ENCODE peak calls at places on chromosomes 2 and 18, in ten cellular contexts. L, E, K, U, J, F, P, T, X and I are unnamed samples.

GRCh38 chr2:59713577-59713976 is 839.9 kb downstream of the BCL11A start:
- DNase-seq in L (no peak), E (no peak), K (no peak), U (no peak), J (no peak), F (no peak), P (no peak), T (no peak), X (no peak), I (no peak)

GRCh38 chr18:49059028-49059670 is 108.4 kb upstream of the SMAD7 start:
- DNase-seq in L (no peak), E (no peak), K (no peak), U (no peak), J (no peak), F (no peak), P (peak), T (peak), X (no peak), I (no peak)

GRCh38 chr2:205405752-205406151 is 276.5 kb upstream of the NRP2 start:
- DNase-seq in L (no peak), E (no peak), K (peak), U (no peak), J (peak), F (peak), P (no peak), T (peak), X (no peak), I (no peak)

GRCh38 chr2:156110890-156111289 is 221.6 kb downstream of the NR4A2 start:
- DNase-seq in L (no peak), E (no peak), K (no peak), U (no peak), J (no peak), F (no peak), P (peak), T (peak), X (peak), I (no peak)

GRCh38 chr2:75632091-75632704 is 14.4 kb upstream of the MRPL19 start:
- DNase-seq in L (no peak), E (no peak), K (peak), U (no peak), J (no peak), F (no peak), P (no peak), T (no peak), X (no peak), I (no peak)

GRCh38 chr18:49898421-49898820 is 85.1 kb upstream of the ACAA2 start:
- DNase-seq in L (peak), E (peak), K (peak), U (no peak), J (peak), F (peak), P (peak), T (peak), X (peak), I (no peak)

GRCh38 chr2:109242222-109242653 is 113.2 kb downstream of the SH3RF3 start:
- DNase-seq in L (no peak), E (no peak), K (peak), U (no peak), J (no peak), F (no peak), P (no peak), T (peak), X (no peak), I (no peak)

GRCh38 chr2:106956879-106957278 is 70.9 kb upstream of the ST6GAL2 start:
- DNase-seq in L (no peak), E (no peak), K (peak), U (no peak), J (peak), F (peak), P (no peak), T (peak), X (no peak), I (no peak)

GRCh38 chr2:125169022-125169763 is 1144.1 kb downstream of the CNTNAP5 start:
- DNase-seq in L (no peak), E (no peak), K (peak), U (no peak), J (peak), F (no peak), P (no peak), T (peak), X (no peak), I (no peak)

GRCh38 chr18:65288908-65289307 is 461.9 kb upstream of the CDH7 start:
- DNase-seq in L (no peak), E (no peak), K (no peak), U (no peak), J (no peak), F (no peak), P (no peak), T (no peak), X (no peak), I (no peak)

GRCh38 chr2:11678306-11678960 is 8.4 kb upstream of the NTSR2 start:
- DNase-seq in L (no peak), E (no peak), K (no peak), U (no peak), J (no peak), F (no peak), P (no peak), T (no peak), X (no peak), I (no peak)

GRCh38 chr2:132804045-132804444 is 134.0 kb upstream of the LYPD1 start:
- DNase-seq in L (no peak), E (no peak), K (peak), U (no peak), J (peak), F (peak), P (no peak), T (peak), X (no peak), I (no peak)

GRCh38 chr2:210541280-210541902 is 15.0 kb upstream of the CPS1 start:
- DNase-seq in L (no peak), E (no peak), K (no peak), U (no peak), J (no peak), F (no peak), P (no peak), T (no peak), X (no peak), I (no peak)

GRCh38 chr2:10120158-10120937 is 2.2 kb upstream of the RRM2 start:
- DNase-seq in L (peak), E (peak), K (peak), U (peak), J (peak), F (peak), P (peak), T (peak), X (peak), I (peak)

GRCh38 chr2:144479138-144479537 is 40.8 kb downstream of the ZEB2 start:
- DNase-seq in L (no peak), E (no peak), K (peak), U (no peak), J (peak), F (no peak), P (no peak), T (peak), X (no peak), I (no peak)

GRCh38 chr2:2707111-2708035 is 376.3 kb upstream of the MYT1L start:
- DNase-seq in L (no peak), E (no peak), K (no peak), U (peak), J (no peak), F (no peak), P (peak), T (no peak), X (no peak), I (no peak)

GRCh38 chr18:55552498-55553189 is 35.3 kb downstream of the TCF4 start:
- DNase-seq in L (no peak), E (no peak), K (no peak), U (no peak), J (peak), F (no peak), P (no peak), T (no peak), X (no peak), I (no peak)

GRCh38 chr2:126662623-126663022 is 6.7 kb downstream of the GYPC start:
- DNase-seq in L (no peak), E (no peak), K (no peak), U (no peak), J (no peak), F (no peak), P (no peak), T (no peak), X (no peak), I (no peak)

GRCh38 chr2:84441036-84441435 is 18.0 kb downstream of the SUCLG1 start:
- DNase-seq in L (no peak), E (no peak), K (no peak), U (no peak), J (no peak), F (no peak), P (peak), T (no peak), X (no peak), I (no peak)

GRCh38 chr2:235505210-235505741 is 11.4 kb downstream of the AGAP1 start:
- DNase-seq in L (no peak), E (no peak), K (no peak), U (no peak), J (no peak), F (no peak), P (peak), T (no peak), X (no peak), I (no peak)

GRCh38 chr2:126839711-126840110 is 59.0 kb upstream of the TEX51 start:
- DNase-seq in L (no peak), E (no peak), K (peak), U (no peak), J (no peak), F (no peak), P (no peak), T (no peak), X (no peak), I (no peak)

GRCh38 chr2:160332318-160332717 is 132.2 kb upstream of the ITGB6 start:
- DNase-seq in L (no peak), E (no peak), K (peak), U (no peak), J (peak), F (peak), P (no peak), T (peak), X (no peak), I (no peak)

GRCh38 chr2:156155319-156155718 is 177.2 kb downstream of the NR4A2 start:
- DNase-seq in L (no peak), E (no peak), K (no peak), U (no peak), J (no peak), F (no peak), P (no peak), T (no peak), X (no peak), I (no peak)

GRCh38 chr2:241571821-241572620 is 13.5 kb downstream of the BOK start:
- DNase-seq in L (no peak), E (no peak), K (no peak), U (peak), J (no peak), F (no peak), P (no peak), T (no peak), X (no peak), I (no peak)

GRCh38 chr2:128689971-128690370 is 371.3 kb upstream of the HS6ST1 start:
- DNase-seq in L (no peak), E (no peak), K (no peak), U (no peak), J (no peak), F (no peak), P (no peak), T (no peak), X (no peak), I (no peak)

GRCh38 chr18:45874501-45875184 is 49.2 kb downstream of the SIGLEC15 start:
- DNase-seq in L (no peak), E (no peak), K (peak), U (no peak), J (no peak), F (no peak), P (no peak), T (peak), X (no peak), I (no peak)

GRCh38 chr2:21422050-21422449 is 298.3 kb downstream of the TDRD15 start:
- DNase-seq in L (peak), E (no peak), K (peak), U (no peak), J (no peak), F (peak), P (peak), T (peak), X (peak), I (no peak)

GRCh38 chr2:126886201-126886905 is 12.3 kb upstream of the TEX51 start:
- DNase-seq in L (peak), E (peak), K (peak), U (no peak), J (peak), F (peak), P (peak), T (peak), X (peak), I (peak)